ENCODE peak calls at places on chromosomes 3 and 15, in eight cellular contexts. One of them, this sample, is unnamed.

GRCh38 chr3:71649757-71650156 is 66.2 kb upstream of the FOXP1 start:
- DNase-seq in fibroblast of pulmonary artery: no peak
- DNase-seq in astrocyte of the spinal cord: no peak
- DNase-seq in ascending aorta: no peak
- DNase-seq in BE2C: no peak
- DNase-seq in lung: no peak
- DNase-seq in AG10803: no peak
- DNase-seq in GM06990: no peak
- DNase-seq in this sample: no peak

GRCh38 chr3:114439279-114439678 is 145.5 kb downstream of the TIGIT start:
- DNase-seq in AG10803: no peak
- DNase-seq in GM06990: no peak
- DNase-seq in fibroblast of pulmonary artery: no peak
- DNase-seq in BE2C: no peak
- DNase-seq in lung: no peak
- DNase-seq in ascending aorta: no peak
- DNase-seq in astrocyte of the spinal cord: peak
- DNase-seq in this sample: no peak

GRCh38 chr3:103295974-103296570 is 861.3 kb downstream of the ZPLD1 start:
- DNase-seq in BE2C: peak
- DNase-seq in AG10803: peak
- DNase-seq in GM06990: no peak
- DNase-seq in lung: no peak
- DNase-seq in ascending aorta: no peak
- DNase-seq in fibroblast of pulmonary artery: peak
- DNase-seq in astrocyte of the spinal cord: peak
- DNase-seq in this sample: no peak

GRCh38 chr3:89957461-89957860 is 850.0 kb downstream of the EPHA3 start:
- DNase-seq in ascending aorta: no peak
- DNase-seq in fibroblast of pulmonary artery: peak
- DNase-seq in GM06990: no peak
- DNase-seq in BE2C: no peak
- DNase-seq in lung: no peak
- DNase-seq in AG10803: no peak
- DNase-seq in astrocyte of the spinal cord: peak
- DNase-seq in this sample: no peak

GRCh38 chr15:95716708-95717107 is 613.8 kb upstream of the NR2F2 start:
- DNase-seq in lung: no peak
- DNase-seq in astrocyte of the spinal cord: no peak
- DNase-seq in BE2C: no peak
- DNase-seq in GM06990: no peak
- DNase-seq in AG10803: no peak
- DNase-seq in ascending aorta: no peak
- DNase-seq in fibroblast of pulmonary artery: no peak
- DNase-seq in this sample: no peak

GRCh38 chr3:167728176-167728575 is 6.5 kb downstream of the PDCD10 start:
- DNase-seq in fibroblast of pulmonary artery: peak
- DNase-seq in lung: no peak
- DNase-seq in astrocyte of the spinal cord: peak
- DNase-seq in ascending aorta: no peak
- DNase-seq in BE2C: no peak
- DNase-seq in AG10803: peak
- DNase-seq in GM06990: no peak
- DNase-seq in this sample: no peak

GRCh38 chr3:98730338-98730737 is 32.8 kb upstream of the ST3GAL6 start:
- DNase-seq in fibroblast of pulmonary artery: peak
- DNase-seq in lung: no peak
- DNase-seq in BE2C: no peak
- DNase-seq in astrocyte of the spinal cord: peak
- DNase-seq in AG10803: no peak
- DNase-seq in ascending aorta: no peak
- DNase-seq in GM06990: peak
- DNase-seq in this sample: peak

GRCh38 chr15:77839431-77839830 is 206.7 kb upstream of the LINGO1 start:
- DNase-seq in lung: no peak
- DNase-seq in AG10803: no peak
- DNase-seq in astrocyte of the spinal cord: no peak
- DNase-seq in ascending aorta: no peak
- DNase-seq in BE2C: no peak
- DNase-seq in fibroblast of pulmonary artery: no peak
- DNase-seq in GM06990: no peak
- DNase-seq in this sample: no peak

GRCh38 chr3:55169608-55170010 is 241.8 kb upstream of the LRTM1 start:
- DNase-seq in fibroblast of pulmonary artery: peak
- DNase-seq in astrocyte of the spinal cord: peak
- DNase-seq in GM06990: no peak
- DNase-seq in ascending aorta: no peak
- DNase-seq in lung: no peak
- DNase-seq in AG10803: peak
- DNase-seq in BE2C: no peak
- DNase-seq in this sample: no peak

GRCh38 chr3:9068044-9068443 is 104.8 kb upstream of the RAD18 start:
- DNase-seq in fibroblast of pulmonary artery: no peak
- DNase-seq in ascending aorta: no peak
- DNase-seq in GM06990: no peak
- DNase-seq in AG10803: peak
- DNase-seq in lung: no peak
- DNase-seq in astrocyte of the spinal cord: no peak
- DNase-seq in BE2C: no peak
- DNase-seq in this sample: no peak

GRCh38 chr3:18438586-18438985 is 13.4 kb upstream of the SATB1 start:
- DNase-seq in ascending aorta: no peak
- DNase-seq in lung: no peak
- DNase-seq in astrocyte of the spinal cord: no peak
- DNase-seq in GM06990: no peak
- DNase-seq in fibroblast of pulmonary artery: no peak
- DNase-seq in BE2C: no peak
- DNase-seq in AG10803: no peak
- DNase-seq in this sample: no peak

GRCh38 chr3:134250717-134251220 is at the start of gene RYK:
- DNase-seq in BE2C: peak
- DNase-seq in GM06990: peak
- DNase-seq in astrocyte of the spinal cord: peak
- DNase-seq in AG10803: peak
- DNase-seq in ascending aorta: peak
- DNase-seq in lung: peak
- DNase-seq in fibroblast of pulmonary artery: peak
- DNase-seq in this sample: no peak

GRCh38 chr3:134249935-134250716 is 533 bp downstream of the RYK start:
- DNase-seq in fibroblast of pulmonary artery: peak
- DNase-seq in lung: peak
- DNase-seq in astrocyte of the spinal cord: peak
- DNase-seq in BE2C: peak
- DNase-seq in ascending aorta: no peak
- DNase-seq in AG10803: peak
- DNase-seq in GM06990: peak
- DNase-seq in this sample: no peak

GRCh38 chr3:134252766-134253165 is 2.1 kb upstream of the RYK start:
- DNase-seq in lung: no peak
- DNase-seq in ascending aorta: no peak
- DNase-seq in astrocyte of the spinal cord: no peak
- DNase-seq in AG10803: no peak
- DNase-seq in GM06990: no peak
- DNase-seq in fibroblast of pulmonary artery: no peak
- DNase-seq in BE2C: no peak
- DNase-seq in this sample: no peak

GRCh38 chr3:134251731-134252391 is 1.2 kb upstream of the RYK start:
- DNase-seq in GM06990: no peak
- DNase-seq in AG10803: no peak
- DNase-seq in ascending aorta: no peak
- DNase-seq in BE2C: no peak
- DNase-seq in astrocyte of the spinal cord: no peak
- DNase-seq in lung: no peak
- DNase-seq in fibroblast of pulmonary artery: no peak
- DNase-seq in this sample: no peak

DNA sequence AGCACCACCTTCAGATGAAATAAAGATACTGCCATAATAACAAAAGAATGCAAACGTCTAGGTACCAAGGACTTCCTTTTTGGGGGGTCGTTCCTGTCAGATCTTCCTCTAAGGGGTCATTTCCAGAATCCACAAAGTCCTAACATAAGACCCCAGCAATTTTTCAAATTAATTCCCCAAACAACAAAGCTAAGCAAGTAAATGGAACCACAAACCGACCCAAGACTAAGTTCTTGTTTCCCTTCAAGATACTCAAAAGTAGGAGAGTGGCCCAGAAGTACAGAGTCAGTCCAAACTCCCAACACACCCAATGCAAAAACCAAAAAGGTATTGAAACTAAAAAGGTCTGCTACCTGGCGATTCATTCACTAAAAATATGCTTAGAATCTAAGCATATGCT is 1.2 kb downstream of the RYK start:
- DNase-seq in AG10803: no peak
- DNase-seq in lung: no peak
- DNase-seq in ascending aorta: no peak
- DNase-seq in astrocyte of the spinal cord: peak
- DNase-seq in GM06990: no peak
- DNase-seq in fibroblast of pulmonary artery: no peak
- DNase-seq in BE2C: no peak
- DNase-seq in this sample: no peak
- TF ChIP-seq CTCF in AG10803: no peak
- TF ChIP-seq CTCF in lung: no peak
- TF ChIP-seq CTCF in ascending aorta: no peak
- TF ChIP-seq CTCF in astrocyte of the spinal cord: no peak
- TF ChIP-seq CTCF in GM06990: no peak
- TF ChIP-seq CTCF in fibroblast of pulmonary artery: no peak
- TF ChIP-seq CTCF in BE2C: no peak
- TF ChIP-seq CTCF in this sample: no peak

GRCh38 chr3:173404156-173404555 is 6.6 kb downstream of the NLGN1 start:
- DNase-seq in fibroblast of pulmonary artery: no peak
- DNase-seq in AG10803: no peak
- DNase-seq in BE2C: no peak
- DNase-seq in lung: no peak
- DNase-seq in astrocyte of the spinal cord: no peak
- DNase-seq in ascending aorta: no peak
- DNase-seq in GM06990: no peak
- DNase-seq in this sample: no peak
- H3K4me3 ChIP-seq in fibroblast of pulmonary artery: no peak
- H3K4me3 ChIP-seq in AG10803: no peak
- H3K4me3 ChIP-seq in BE2C: no peak
- H3K4me3 ChIP-seq in lung: no peak
- H3K4me3 ChIP-seq in astrocyte of the spinal cord: no peak
- H3K4me3 ChIP-seq in ascending aorta: no peak
- H3K4me3 ChIP-seq in GM06990: no peak
- H3K4me3 ChIP-seq in this sample: no peak

DNA sequence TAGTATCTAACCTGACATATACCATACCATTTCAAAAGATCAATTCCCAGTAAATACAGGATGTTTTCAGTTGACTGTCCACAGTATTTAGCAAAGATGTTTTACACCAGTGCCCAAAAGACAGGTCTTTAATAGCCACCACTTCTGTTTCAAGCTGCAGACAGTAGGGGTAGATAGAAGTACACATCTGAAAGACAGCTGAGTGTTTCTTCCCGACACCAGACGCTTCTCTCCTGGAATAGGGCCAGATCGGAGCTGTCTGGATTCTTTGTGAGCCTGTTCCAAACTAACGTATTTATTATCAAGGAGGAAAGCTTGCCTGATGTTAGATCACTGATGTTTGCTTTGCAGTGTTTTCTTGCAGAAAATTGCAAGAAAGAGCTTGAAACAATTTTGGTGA is 136.1 kb upstream of the RBMS3 start:
- DNase-seq in fibroblast of pulmonary artery: peak
- DNase-seq in ascending aorta: no peak
- DNase-seq in AG10803: peak
- DNase-seq in BE2C: peak
- DNase-seq in lung: no peak
- DNase-seq in astrocyte of the spinal cord: peak
- DNase-seq in GM06990: no peak
- DNase-seq in this sample: no peak
- TF ChIP-seq CTCF in fibroblast of pulmonary artery: peak
- TF ChIP-seq CTCF in ascending aorta: no peak
- TF ChIP-seq CTCF in AG10803: peak
- TF ChIP-seq CTCF in BE2C: peak
- TF ChIP-seq CTCF in lung: no peak
- TF ChIP-seq CTCF in astrocyte of the spinal cord: peak
- TF ChIP-seq CTCF in GM06990: no peak
- TF ChIP-seq CTCF in this sample: no peak

DNA sequence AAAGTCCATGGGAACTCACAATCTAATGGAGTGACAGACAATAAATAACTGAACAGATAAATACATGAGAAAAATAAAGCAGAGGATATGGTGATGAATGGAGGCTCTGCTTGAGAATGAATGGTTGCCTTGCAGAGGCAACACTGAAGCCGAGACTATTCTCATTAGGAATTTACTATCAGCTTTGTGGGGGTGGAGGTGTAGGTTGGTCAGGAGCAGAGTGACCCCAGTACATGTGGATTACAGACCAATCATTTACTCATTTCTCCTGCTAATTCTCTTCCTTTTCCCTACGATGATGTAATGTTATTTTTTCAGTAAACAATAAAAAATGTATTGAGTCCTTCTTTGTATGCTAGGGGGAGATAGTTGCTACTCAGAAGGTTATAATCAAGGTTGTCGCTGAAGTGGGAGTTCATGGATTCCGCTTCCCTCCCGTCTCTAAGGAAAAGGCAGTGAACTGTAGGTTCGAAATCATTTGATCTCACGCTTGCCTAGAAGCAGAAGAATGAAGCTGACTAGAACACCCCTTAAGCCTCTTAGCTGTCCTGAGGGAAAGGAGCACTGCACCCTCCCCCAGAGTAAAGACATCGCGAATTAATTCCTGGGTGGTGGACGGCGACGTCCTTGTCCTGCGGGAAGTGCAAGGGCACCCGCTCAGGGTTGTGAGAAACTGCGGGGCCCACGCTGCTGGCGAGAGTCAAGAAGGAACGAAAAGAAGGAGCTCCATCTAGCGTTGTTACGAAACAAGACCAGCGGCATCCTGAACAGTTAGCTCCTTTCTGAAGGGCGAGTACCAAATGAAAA is 213.1 kb upstream of the PFN2 start:
- DNase-seq in GM06990: peak
- DNase-seq in lung: peak
- DNase-seq in ascending aorta: no peak
- DNase-seq in BE2C: peak
- DNase-seq in fibroblast of pulmonary artery: peak
- DNase-seq in AG10803: peak
- DNase-seq in astrocyte of the spinal cord: peak
- DNase-seq in this sample: peak
- H3K4me3 ChIP-seq in GM06990: peak
- H3K4me3 ChIP-seq in lung: no peak
- H3K4me3 ChIP-seq in ascending aorta: peak
- H3K4me3 ChIP-seq in BE2C: peak
- H3K4me3 ChIP-seq in fibroblast of pulmonary artery: peak
- H3K4me3 ChIP-seq in AG10803: peak
- H3K4me3 ChIP-seq in astrocyte of the spinal cord: peak
- H3K4me3 ChIP-seq in this sample: peak